ENCODE peak calls at places on chromosome 14, in eight cellular contexts. J is lower lobe of right lung; T is amniotic epithelial cell; S is activated CD4-positive, alpha-beta T cell treated with anti-CD3 and anti-CD28 coated beads, Interleukin-2, amount 50 U/mL, for 4 hours; Z is naive thymus-derived CD8-positive, alpha-beta T cell; U is nucleus accumbens; V is HFF-Myc; F is EL. I is an unnamed sample.

GRCh38 chr14:104851896-104852663 is 13.0 kb upstream of the CEP170B start:
- DNase-seq in J (no peak), T (peak; percentile 46), S (no peak), Z (peak; percentile 30), U (no peak), V (no peak), F (no peak), I (no peak)

GRCh38 chr14:79278798-79279644 is 932.3 kb downstream of the DIO2 start:
- DNase-seq in J (peak; percentile 88), T (peak; percentile 87), S (no peak), Z (no peak), U (peak; percentile 48), V (peak; percentile 43), F (peak; percentile 95), I (no peak)

GRCh38 chr14:104968153-104968527 is 10.0 kb downstream of the AHNAK2 start:
- DNase-seq in J (peak; percentile 65), T (peak; percentile 8), S (no peak), Z (no peak), U (no peak), V (no peak), F (peak; percentile 72), I (no peak)

GRCh38 chr14:38887696-38888095 is 215.3 kb downstream of the SEC23A start:
- DNase-seq in J (no peak), T (no peak), S (no peak), Z (no peak), U (no peak), V (no peak), F (no peak), I (no peak)

GRCh38 chr14:103329421-103330347 is 4.4 kb upstream of the EIF5 start:
- DNase-seq in J (peak; percentile 63), T (peak; percentile 84), S (no peak), Z (no peak), U (no peak), V (no peak), F (no peak), I (no peak)

GRCh38 chr14:105267820-105268548 is 19.7 kb downstream of the BTBD6 start:
- DNase-seq in J (no peak), T (no peak), S (no peak), Z (no peak), U (no peak), V (no peak), F (no peak), I (no peak)

GRCh38 chr14:38073641-38074040 is 134.1 kb upstream of the SSTR1 start:
- DNase-seq in J (no peak), T (no peak), S (no peak), Z (no peak), U (no peak), V (peak; percentile 26), F (peak; percentile 62), I (no peak)

GRCh38 chr14:104304451-104305351 is 166.3 kb downstream of the KIF26A start:
- DNase-seq in J (peak; percentile 37), T (no peak), S (no peak), Z (peak; percentile 50), U (no peak), V (no peak), F (no peak), I (no peak)

GRCh38 chr14:75310295-75311059 is 31.8 kb downstream of the FOS start:
- DNase-seq in J (peak; percentile 85), T (peak; percentile 83), S (no peak), Z (no peak), U (peak; percentile 76), V (no peak), F (peak; percentile 71), I (no peak)

GRCh38 chr14:103434868-103435442 is 49.7 kb downstream of the MARK3 start:
- DNase-seq in J (no peak), T (no peak), S (no peak), Z (no peak), U (no peak), V (no peak), F (no peak), I (no peak)

GRCh38 chr14:66601932-66602578 is 94.1 kb downstream of the GPHN start:
- DNase-seq in J (no peak), T (peak; percentile 25), S (no peak), Z (no peak), U (no peak), V (no peak), F (no peak), I (no peak)

I was measured in Panc1.